ENCODE peak calls at places on chromosomes 16 and 17, in five cellular contexts. K is GM12878, I is A549, H is K562, Y is HepG2. U is an unnamed sample.

GRCh38 chr17:68057531-68057952 is 22.0 kb downstream of the KPNA2 start:
- DNase-seq in H (peak), K (no peak), I (peak), Y (no peak), U (peak)

GRCh38 chr17:37505333-37505732 is 15.6 kb downstream of the DUSP14 start:
- DNase-seq in Y (no peak), I (no peak), K (no peak), H (no peak), U (no peak)

GRCh38 chr17:51768706-51769105 is 389.8 kb downstream of the CA10 start:
- DNase-seq in H (no peak), Y (no peak), K (no peak), I (no peak), U (no peak)

GRCh38 chr17:39863918-39864746 is at the start of gene IKZF3:
- DNase-seq in I (peak), K (no peak), H (peak), Y (peak), U (peak)

GRCh38 chr17:8762012-8762411 is 3.7 kb upstream of the SPDYE4 start:
- DNase-seq in K (no peak), Y (no peak), H (no peak), I (no peak), U (no peak)

GRCh38 chr16:86414991-86415740 is 95.2 kb upstream of the FOXF1 start:
- DNase-seq in K (no peak), H (no peak), Y (no peak), I (no peak), U (no peak)

GRCh38 chr17:69470702-69471101 is 56.2 kb downstream of the MAP2K6 start:
- DNase-seq in K (no peak), H (no peak), I (no peak), Y (no peak), U (no peak)

GRCh38 chr16:1941924-1942809 is 832 bp downstream of the MSRB1 start:
- DNase-seq in H (peak), I (no peak), Y (no peak), K (no peak), U (no peak)

GRCh38 chr16:5862103-5863003 is 764.8 kb upstream of the EEF2KMT start:
- DNase-seq in K (no peak), Y (no peak), H (no peak), I (no peak), U (no peak)

GRCh38 chr17:81702934-81703746 is at the start of gene MRPL12:
- DNase-seq in K (peak), H (peak), Y (peak), I (peak), U (peak)

GRCh38 chr16:1790611-1791255 is 2.8 kb downstream of the IGFALS start:
- DNase-seq in I (no peak), K (no peak), H (no peak), Y (no peak), U (no peak)

GRCh38 chr16:49431591-49432290 is 58.1 kb downstream of the C16orf78 start:
- DNase-seq in H (no peak), Y (no peak), I (no peak), K (no peak), U (peak)

GRCh38 chr16:71666928-71667707 is 41.1 kb downstream of the MARVELD3 start:
- DNase-seq in Y (peak), I (peak), H (no peak), K (no peak), U (no peak)

GRCh38 chr16:3145660-3146059 is 10.8 kb downstream of the ZNF213 start:
- DNase-seq in H (no peak), Y (no peak), I (no peak), K (no peak), U (no peak)

GRCh38 chr17:35022536-35023063 is 40.9 kb downstream of the RFFL start:
- DNase-seq in I (peak), H (no peak), Y (peak), K (no peak), U (no peak)

GRCh38 chr16:89442588-89442987 is 47.8 kb downstream of the ANKRD11 start:
- DNase-seq in Y (no peak), I (no peak), K (no peak), H (peak), U (no peak)

GRCh38 chr16:48123104-48123788 is 32.5 kb downstream of the ABCC12 start:
- DNase-seq in H (peak), Y (peak), I (peak), K (no peak), U (no peak)

GRCh38 chr16:1300664-1301476 is 8.6 kb upstream of the UBE2I start:
- DNase-seq in I (peak), Y (peak), K (no peak), H (peak), U (peak)

GRCh38 chr16:2897110-2897509 is 14.1 kb downstream of the FLYWCH2 start:
- DNase-seq in Y (no peak), K (no peak), H (no peak), I (no peak), U (no peak)

GRCh38 chr17:30905742-30906100 is 317 bp downstream of the TEFM start:
- DNase-seq in H (peak), Y (no peak), K (no peak), I (no peak), U (peak)

GRCh38 chr17:30086896-30087295 is 29.7 kb upstream of the NSRP1 start:
- DNase-seq in I (no peak), Y (no peak), H (no peak), K (no peak), U (no peak)

GRCh38 chr17:78697122-78697845 is 84.8 kb downstream of the CYTH1 start:
- DNase-seq in I (no peak), H (no peak), Y (no peak), K (no peak), U (no peak)

GRCh38 chr16:3587547-3588110 is 10.4 kb upstream of the NLRC3 start:
- DNase-seq in H (no peak), K (no peak), I (no peak), Y (no peak), U (no peak)

GRCh38 chr16:86212706-86213426 is 297.5 kb upstream of the FOXF1 start:
- DNase-seq in H (no peak), K (no peak), Y (no peak), I (no peak), U (no peak)

DNA sequence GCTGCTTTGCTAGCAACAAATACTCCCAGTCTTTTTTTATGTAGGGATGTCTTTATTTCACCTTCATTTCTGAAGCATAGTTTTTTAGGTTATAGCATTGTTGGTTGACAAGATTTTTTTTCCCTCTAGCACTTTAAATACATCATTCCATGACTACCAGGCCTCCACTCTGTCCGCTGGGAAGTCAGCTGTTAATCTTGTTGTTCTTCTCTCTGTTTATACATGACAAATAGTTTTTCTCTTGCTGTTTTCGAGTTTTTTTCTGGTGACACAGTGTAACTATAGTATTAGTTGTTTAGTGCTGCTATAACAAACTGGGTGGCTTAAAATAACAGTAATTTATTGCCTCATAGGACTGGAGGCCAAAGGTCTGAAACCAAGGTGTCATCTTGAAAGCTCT is 205.5 kb upstream of the CNTNAP4 start:
- DNase-seq in Y (no peak), I (no peak), H (no peak), K (no peak), U (no peak)
- TF ChIP-seq JUNB in Y (no peak), I (no peak), H (no peak), K (no peak), U (no peak)

DNA sequence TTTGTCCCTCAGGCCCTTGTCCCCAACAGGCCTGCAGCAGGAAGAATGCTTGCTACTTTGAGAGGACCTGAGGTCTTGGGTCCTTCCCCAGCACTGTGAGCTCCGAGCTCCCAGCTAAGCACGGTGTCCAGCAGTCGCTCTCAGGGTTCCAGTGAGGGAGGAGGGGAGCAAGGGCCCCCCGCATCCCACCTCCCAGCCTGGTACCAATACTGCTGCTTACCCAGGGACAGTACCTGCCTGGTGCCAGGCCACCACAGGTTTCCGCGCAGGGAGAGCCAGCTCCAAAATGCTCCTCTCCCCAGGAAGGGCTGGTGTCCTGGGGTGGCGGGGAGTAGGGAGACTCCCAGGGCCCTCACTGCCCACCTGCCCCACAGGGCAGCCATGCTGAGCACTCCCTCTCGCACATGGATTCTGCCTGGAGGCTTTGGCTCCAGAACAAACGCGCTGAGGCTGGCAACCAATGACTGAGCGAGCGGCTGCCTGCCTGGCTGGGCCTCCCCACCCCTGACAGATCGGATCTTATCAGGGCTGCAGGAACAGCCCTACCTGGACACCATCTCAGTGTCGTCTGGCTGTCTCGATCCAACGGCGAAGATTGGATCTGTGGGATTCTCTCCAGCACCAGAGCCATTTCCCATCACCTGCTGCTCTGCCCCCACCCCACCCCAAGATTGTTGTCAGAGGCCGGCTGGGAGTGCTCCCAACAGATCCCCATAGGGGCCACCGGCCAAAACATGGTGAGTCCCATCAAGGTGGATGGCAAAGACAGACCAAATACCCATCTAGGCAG is 2.4 kb downstream of the DOK4 start:
- DNase-seq in K (no peak), I (no peak), H (peak), Y (no peak), U (no peak)
- TF ChIP-seq JUNB in K (no peak), I (no peak), H (no peak), Y (no peak), U (no peak)

GRCh38 chr17:80469667-80470066 is 6.7 kb downstream of the NPTX1 start:
- DNase-seq in Y (no peak), K (no peak), I (no peak), H (no peak), U (no peak)
- TF ChIP-seq JUNB in Y (no peak), K (no peak), I (no peak), H (no peak), U (no peak)

DNA sequence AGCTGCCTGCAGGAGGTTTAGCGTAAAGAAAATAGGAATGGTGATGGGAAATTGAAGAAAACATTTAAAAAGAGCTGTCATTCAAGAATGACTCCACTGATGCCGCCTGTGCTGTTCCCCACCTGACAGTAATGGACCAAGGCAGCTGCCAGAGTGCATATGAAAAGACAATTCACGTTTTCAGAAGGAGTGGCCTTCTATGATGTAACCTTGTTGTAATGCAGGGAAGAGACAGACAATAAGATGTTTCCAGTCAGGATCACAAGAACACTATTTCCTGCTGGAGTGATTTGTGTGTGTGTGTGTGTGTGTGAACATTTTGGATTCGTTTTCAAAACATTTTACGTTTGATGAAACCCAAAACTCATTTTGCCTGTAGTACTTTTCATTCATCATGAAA is 203.7 kb downstream of the LGALS9B start:
- DNase-seq in K (no peak), Y (no peak), H (no peak), I (peak), U (peak)
- TF ChIP-seq JUNB in K (no peak), Y (no peak), H (no peak), I (no peak), U (no peak)

GRCh38 chr17:15048933-15049539 is 216.1 kb downstream of the PMP22 start:
- DNase-seq in H (no peak), Y (no peak), K (no peak), I (no peak), U (peak)

GRCh38 chr17:15048381-15048780 is 216.7 kb downstream of the PMP22 start:
- DNase-seq in Y (no peak), I (no peak), H (no peak), K (no peak), U (peak)

GRCh38 chr17:15051913-15052312 is 213.2 kb downstream of the PMP22 start:
- DNase-seq in Y (no peak), K (no peak), H (no peak), I (no peak), U (no peak)
- TF ChIP-seq JUNB in Y (no peak), K (no peak), H (no peak), I (no peak), U (no peak)

GRCh38 chr17:17730250-17730935 is 49.1 kb downstream of the RAI1 start:
- DNase-seq in H (no peak), Y (no peak), I (no peak), K (no peak), U (no peak)
- TF ChIP-seq JUNB in H (no peak), Y (no peak), I (no peak), K (no peak), U (no peak)

GRCh38 chr16:54875443-54875842 is 55.2 kb upstream of the IRX5 start:
- DNase-seq in Y (no peak), H (no peak), K (no peak), I (no peak), U (peak)
- TF ChIP-seq JUNB in Y (no peak), H (no peak), K (no peak), I (no peak), U (no peak)

GRCh38 chr17:61158372-61158771 is 241.3 kb upstream of the TBX2 start:
- DNase-seq in H (no peak), I (peak), K (no peak), Y (no peak), U (no peak)

GRCh38 chr17:61159415-61159814 is 240.2 kb upstream of the TBX2 start:
- DNase-seq in I (peak), K (no peak), Y (no peak), H (no peak), U (peak)

GRCh38 chr17:61160789-61161440 is 238.7 kb upstream of the TBX2 start:
- DNase-seq in Y (no peak), H (no peak), I (no peak), K (no peak), U (no peak)

GRCh38 chr17:61155590-61156181 is 244.0 kb upstream of the TBX2 start:
- DNase-seq in H (no peak), Y (no peak), I (peak), K (no peak), U (peak)

DNA sequence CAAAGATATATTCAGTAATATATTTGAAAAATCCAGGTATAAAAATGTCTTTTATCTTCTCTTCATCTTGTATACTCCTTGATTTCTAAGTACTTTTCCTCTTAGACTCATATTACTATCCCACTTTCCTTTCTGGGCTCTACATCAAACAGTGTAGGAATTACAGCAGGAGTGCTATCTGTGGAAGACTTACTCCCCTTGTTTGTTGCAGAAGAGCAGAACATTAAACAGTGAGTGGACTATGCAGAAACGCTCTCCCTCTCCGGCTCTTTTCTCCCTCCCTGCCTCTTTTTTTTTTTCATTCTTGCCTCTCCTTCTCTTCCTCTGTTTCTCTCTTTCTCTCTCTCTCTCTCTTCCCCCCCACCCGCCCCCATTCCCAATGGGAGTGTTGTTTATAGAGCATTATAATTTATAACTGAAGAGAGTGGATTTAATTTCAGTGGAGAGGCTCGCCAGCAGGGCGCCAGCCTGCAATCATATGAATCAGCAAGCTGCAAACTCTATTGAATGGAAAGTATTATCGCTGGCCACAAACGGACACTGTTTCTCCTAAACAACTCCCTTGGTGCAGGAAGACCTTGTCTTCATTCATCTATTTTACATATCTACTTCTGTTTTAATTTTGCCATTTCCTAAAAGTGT is 242.3 kb upstream of the TBX2 start:
- DNase-seq in H (no peak), I (peak), Y (no peak), K (no peak), U (no peak)
- TF ChIP-seq JUNB in H (no peak), I (no peak), Y (no peak), K (no peak), U (no peak)